ENCODE peak calls at places on chromosomes 4 and X, in four cellular contexts. A is GM12878, L is K562, C is GM12891. V is an unnamed sample.

GRCh38 chrX:107025538-107025937 is 25.5 kb upstream of the MORC4 start:
- DNase-seq in A (no peak), L (peak), C (no peak), V (no peak)

GRCh38 chr4:28702571-28702970 is 1841.9 kb downstream of the STIM2 start:
- DNase-seq in A (no peak), L (no peak), C (no peak), V (no peak)

GRCh38 chr4:183295711-183296110 is 24.4 kb downstream of the CLDN22 start:
- DNase-seq in A (no peak), L (no peak), C (no peak), V (no peak)

GRCh38 chrX:48890934-48891401 is 6.6 kb downstream of the TIMM17B start:
- DNase-seq in A (no peak), L (no peak), C (no peak), V (no peak)

GRCh38 chr4:139440971-139441370 is 12.9 kb upstream of the RAB33B start:
- DNase-seq in A (no peak), L (no peak), C (no peak), V (no peak)

GRCh38 chr4:22410645-22411247 is 105.1 kb downstream of the ADGRA3 start:
- DNase-seq in A (no peak), L (no peak), C (no peak), V (no peak)

GRCh38 chr4:76897522-76898384 is at the start of gene SOWAHB:
- DNase-seq in A (no peak), L (no peak), C (peak), V (no peak)

GRCh38 chr4:141458501-141458900 is 177.9 kb upstream of the IL15 start:
- DNase-seq in A (no peak), L (no peak), C (no peak), V (peak)

GRCh38 chrX:63350551-63350950 is 581 bp downstream of the SPIN4 start:
- DNase-seq in A (peak), L (peak), C (no peak), V (peak)

GRCh38 chr4:88653371-88653946 is 44.2 kb downstream of the NAP1L5 start:
- DNase-seq in A (no peak), L (no peak), C (no peak), V (no peak)

GRCh38 chr4:182715548-182715947 is 201.6 kb downstream of the DCTD start:
- DNase-seq in A (no peak), L (no peak), C (no peak), V (no peak)

GRCh38 chr4:129358571-129358970 is 262.6 kb downstream of the C4orf33 start:
- DNase-seq in A (no peak), L (no peak), C (no peak), V (no peak)

GRCh38 chr4:2833671-2834000 is 10.0 kb upstream of the ADD1 start:
- DNase-seq in A (no peak), L (no peak), C (peak), V (no peak)

GRCh38 chr4:156962551-156962974 is 9.0 kb downstream of the PDGFC start:
- DNase-seq in A (no peak), L (no peak), C (no peak), V (no peak)

GRCh38 chr4:67980512-67980911 is 17.2 kb upstream of the TMPRSS11A start:
- DNase-seq in A (no peak), L (no peak), C (no peak), V (no peak)

GRCh38 chrX:11756354-11757318 is 1.4 kb upstream of the MSL3 start:
- DNase-seq in A (no peak), L (no peak), C (no peak), V (no peak)

GRCh38 chr4:131609039-131609438 is 1540.1 kb upstream of the PCDH10 start:
- DNase-seq in A (no peak), L (no peak), C (no peak), V (no peak)

GRCh38 chr4:7366958-7367353 is 67.8 kb downstream of the PSAPL1 start:
- DNase-seq in A (no peak), L (no peak), C (no peak), V (no peak)

GRCh38 chr4:76272582-76272981 is 21.1 kb downstream of the FAM47E start:
- DNase-seq in A (no peak), L (no peak), C (no peak), V (peak)

GRCh38 chrX:101774340-101774739 is 114.7 kb upstream of the ARMCX2 start:
- DNase-seq in A (peak), L (no peak), C (no peak), V (no peak)

GRCh38 chr4:153154010-153154975 is 50.0 kb upstream of the TRIM2 start:
- DNase-seq in A (no peak), L (no peak), C (no peak), V (peak)

GRCh38 chrX:150683536-150684146 is 9.6 kb upstream of the MTMR1 start:
- DNase-seq in A (no peak), L (peak), C (no peak), V (peak)
- TF ChIP-seq SPI1 in A (no peak), L (no peak), C (no peak), V (no peak)

GRCh38 chr4:41359069-41359769 is 102.5 kb downstream of the UCHL1 start:
- DNase-seq in A (no peak), L (no peak), C (no peak), V (no peak)
- TF ChIP-seq SPI1 in A (no peak), L (no peak), C (no peak), V (no peak)

DNA sequence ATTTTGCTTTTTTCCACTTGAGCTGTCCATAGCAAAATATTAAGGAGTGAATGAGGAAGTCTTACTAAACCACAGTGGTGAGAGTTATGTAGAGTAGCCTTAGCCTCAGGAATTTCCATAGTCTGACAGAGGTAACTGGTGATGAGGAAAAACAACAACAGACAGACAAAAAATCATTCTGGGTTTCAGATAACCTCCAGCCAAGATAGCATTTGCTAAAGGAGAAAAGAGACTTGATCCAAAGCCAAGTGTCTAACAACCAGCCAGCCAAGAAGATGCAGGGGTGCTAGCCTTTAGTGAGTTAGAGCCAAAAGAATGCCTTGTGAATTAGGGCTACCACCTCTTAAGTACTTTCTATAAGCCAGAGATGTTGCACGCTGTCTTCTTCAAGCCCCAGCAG is 478.0 kb upstream of the CPEB2 start:
- DNase-seq in A (no peak), L (no peak), C (no peak), V (no peak)
- TF ChIP-seq SPI1 in A (no peak), L (no peak), C (no peak), V (peak)

GRCh38 chrX:42247241-42247640 is 323.9 kb upstream of the CASK start:
- DNase-seq in A (no peak), L (no peak), C (no peak), V (no peak)
- TF ChIP-seq SPI1 in A (no peak), L (no peak), C (no peak), V (no peak)

GRCh38 chr4:173370477-173371291 is at the start of gene SAP30:
- DNase-seq in A (peak), L (peak), C (peak), V (peak)

GRCh38 chr4:173367946-173368345 is 2.8 kb upstream of the SAP30 start:
- DNase-seq in A (no peak), L (no peak), C (no peak), V (no peak)

GRCh38 chr4:173370130-173370476 is 651 bp upstream of the SAP30 start:
- DNase-seq in A (no peak), L (peak), C (peak), V (no peak)

GRCh38 chr4:173374588-173374987 is 3.8 kb downstream of the SAP30 start:
- DNase-seq in A (no peak), L (no peak), C (no peak), V (no peak)

GRCh38 chr4:173371292-173372192 is 788 bp downstream of the SAP30 start:
- DNase-seq in A (no peak), L (peak), C (peak), V (no peak)
- TF ChIP-seq SPI1 in A (no peak), L (no peak), C (no peak), V (no peak)

DNA sequence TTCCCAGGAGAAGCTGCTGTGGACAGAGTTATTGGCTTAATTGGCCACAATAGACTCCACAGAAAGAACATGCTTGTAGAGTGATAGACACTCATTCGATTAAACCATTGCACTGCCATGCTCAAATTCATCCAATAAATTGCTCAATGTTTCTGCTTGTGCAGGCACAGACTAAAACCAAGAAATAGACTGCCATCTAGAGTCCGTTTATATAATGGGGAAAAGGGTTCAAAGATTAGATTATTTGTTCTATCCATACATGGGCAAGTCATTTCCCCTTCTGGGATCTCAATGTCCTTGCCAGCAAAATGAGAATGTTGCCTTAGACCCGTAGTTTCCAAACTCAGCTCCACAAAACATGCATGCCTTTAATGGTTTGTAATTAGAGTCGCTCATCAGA is 8.7 kb downstream of the SMIM10 start:
- DNase-seq in A (peak), L (no peak), C (no peak), V (peak)
- TF ChIP-seq SPI1 in A (no peak), L (no peak), C (no peak), V (no peak)

GRCh38 chrX:19627081-19627480 is 111.8 kb upstream of the MAP3K15 start:
- DNase-seq in A (no peak), L (no peak), C (no peak), V (no peak)

GRCh38 chrX:19626230-19626629 is 110.9 kb upstream of the MAP3K15 start:
- DNase-seq in A (no peak), L (no peak), C (no peak), V (no peak)

GRCh38 chrX:19628006-19628575 is 112.8 kb upstream of the MAP3K15 start:
- DNase-seq in A (no peak), L (no peak), C (no peak), V (no peak)

GRCh38 chrX:19625612-19626011 is 110.3 kb upstream of the MAP3K15 start:
- DNase-seq in A (no peak), L (no peak), C (no peak), V (no peak)

GRCh38 chrX:19627533-19627932 is 112.2 kb upstream of the MAP3K15 start:
- DNase-seq in A (no peak), L (no peak), C (no peak), V (no peak)
- TF ChIP-seq SPI1 in A (no peak), L (no peak), C (no peak), V (no peak)

GRCh38 chrX:120213438-120214265 is 37.0 kb upstream of the ZBTB33 start:
- DNase-seq in A (peak), L (peak), C (peak), V (peak)
- TF ChIP-seq SPI1 in A (no peak), L (no peak), C (no peak), V (no peak)

DNA sequence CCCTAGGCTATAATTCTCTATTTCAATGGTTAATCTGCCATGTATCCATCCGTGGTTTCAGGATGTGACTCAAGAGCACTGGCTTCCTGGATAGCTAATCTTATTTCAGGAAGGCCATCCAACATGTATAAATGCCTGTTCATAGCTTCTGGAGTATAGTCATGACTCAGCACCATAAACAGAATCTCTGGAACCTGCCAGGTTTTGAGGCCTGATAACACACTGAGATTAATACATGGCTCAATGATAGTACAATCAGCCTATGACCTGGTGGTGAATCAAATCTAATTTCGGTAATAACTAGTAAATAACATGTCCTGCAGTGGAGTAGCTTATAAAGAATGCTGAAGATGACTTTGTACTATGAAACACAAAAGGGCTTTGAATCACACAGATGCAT is 5.7 kb upstream of the IL13RA2 start:
- DNase-seq in A (no peak), L (no peak), C (no peak), V (no peak)
- TF ChIP-seq SPI1 in A (no peak), L (no peak), C (no peak), V (no peak)